ENCODE peak calls at places on chromosomes 16 and 17, in five cellular contexts. Y is transverse colon, H is prostate gland, N is upper lobe of left lung, I is stomach. G is an unnamed sample.

GRCh38 chr16:86505185-86505898 is 5.0 kb upstream of the FOXF1 start:
- DNase-seq in Y (no peak), H (no peak), N (peak), I (no peak), G (no peak)

GRCh38 chr17:29433551-29433950 is 43.4 kb downstream of the TAOK1 start:
- DNase-seq in Y (no peak), H (no peak), N (no peak), I (no peak), G (no peak)

GRCh38 chr17:72338304-72338703 is 217.5 kb downstream of the SOX9 start:
- DNase-seq in Y (no peak), H (no peak), N (no peak), I (no peak), G (no peak)

GRCh38 chr17:32487460-32488176 is 825 bp downstream of the CDK5R1 start:
- DNase-seq in Y (no peak), H (no peak), N (peak), I (no peak), G (no peak)

GRCh38 chr17:68821860-68822693 is 133.1 kb downstream of the ABCA8 start:
- DNase-seq in Y (no peak), H (no peak), N (no peak), I (no peak), G (no peak)

GRCh38 chr17:17044846-17045561 is 2.7 kb downstream of the MPRIP start:
- DNase-seq in Y (no peak), H (no peak), N (no peak), I (peak), G (no peak)

GRCh38 chr16:50103764-50104163 is 38.0 kb downstream of the HEATR3 start:
- DNase-seq in Y (no peak), H (no peak), N (no peak), I (no peak), G (no peak)

GRCh38 chr17:21530841-21531240 is 154.7 kb downstream of the KCNJ12 start:
- DNase-seq in Y (no peak), H (no peak), N (no peak), I (no peak), G (no peak)

GRCh38 chr16:68084504-68085258 is 489 bp upstream of the NFATC3 start:
- DNase-seq in Y (peak), H (peak), N (peak), I (peak), G (peak)

GRCh38 chr16:18805257-18805773 is 4.0 kb upstream of the ARL6IP1 start:
- DNase-seq in Y (no peak), H (no peak), N (no peak), I (no peak), G (no peak)

GRCh38 chr16:87436225-87437172 is 44.4 kb downstream of the MAP1LC3B start:
- DNase-seq in Y (no peak), H (no peak), N (peak), I (no peak), G (no peak)

GRCh38 chr17:74276561-74277009 is 2.6 kb downstream of the DNAI2 start:
- DNase-seq in Y (no peak), H (no peak), N (no peak), I (no peak), G (no peak)

GRCh38 chr17:29561541-29562517 is 5.0 kb downstream of the ABHD15 start:
- DNase-seq in Y (peak), H (peak), N (no peak), I (no peak), G (no peak)

GRCh38 chr16:67471758-67472384 is 9.1 kb downstream of the ATP6V0D1 start:
- DNase-seq in Y (no peak), H (no peak), N (no peak), I (no peak), G (no peak)

GRCh38 chr17:17412331-17412730 is 64.5 kb upstream of the MED9 start:
- DNase-seq in Y (no peak), H (no peak), N (no peak), I (no peak), G (no peak)

GRCh38 chr16:83013071-83013470 is 386.3 kb downstream of the CDH13 start:
- DNase-seq in Y (no peak), H (no peak), N (no peak), I (no peak), G (no peak)

GRCh38 chr17:75392559-75392958 is 12.9 kb downstream of the GRB2 start:
- DNase-seq in Y (no peak), H (no peak), N (no peak), I (no peak), G (no peak)

GRCh38 chr17:1076299-1076981 is 79.5 kb downstream of the TIMM22 start:
- DNase-seq in Y (no peak), H (no peak), N (no peak), I (no peak), G (no peak)

GRCh38 chr17:1072551-1072961 is 75.6 kb downstream of the TIMM22 start:
- DNase-seq in Y (no peak), H (no peak), N (peak), I (no peak), G (no peak)

GRCh38 chr17:1076982-1077302 is 80.0 kb downstream of the TIMM22 start:
- DNase-seq in Y (no peak), H (no peak), N (no peak), I (no peak), G (no peak)

GRCh38 chr17:1073241-1073962 is 76.5 kb downstream of the TIMM22 start:
- DNase-seq in Y (no peak), H (no peak), N (peak), I (no peak), G (no peak)

DNA sequence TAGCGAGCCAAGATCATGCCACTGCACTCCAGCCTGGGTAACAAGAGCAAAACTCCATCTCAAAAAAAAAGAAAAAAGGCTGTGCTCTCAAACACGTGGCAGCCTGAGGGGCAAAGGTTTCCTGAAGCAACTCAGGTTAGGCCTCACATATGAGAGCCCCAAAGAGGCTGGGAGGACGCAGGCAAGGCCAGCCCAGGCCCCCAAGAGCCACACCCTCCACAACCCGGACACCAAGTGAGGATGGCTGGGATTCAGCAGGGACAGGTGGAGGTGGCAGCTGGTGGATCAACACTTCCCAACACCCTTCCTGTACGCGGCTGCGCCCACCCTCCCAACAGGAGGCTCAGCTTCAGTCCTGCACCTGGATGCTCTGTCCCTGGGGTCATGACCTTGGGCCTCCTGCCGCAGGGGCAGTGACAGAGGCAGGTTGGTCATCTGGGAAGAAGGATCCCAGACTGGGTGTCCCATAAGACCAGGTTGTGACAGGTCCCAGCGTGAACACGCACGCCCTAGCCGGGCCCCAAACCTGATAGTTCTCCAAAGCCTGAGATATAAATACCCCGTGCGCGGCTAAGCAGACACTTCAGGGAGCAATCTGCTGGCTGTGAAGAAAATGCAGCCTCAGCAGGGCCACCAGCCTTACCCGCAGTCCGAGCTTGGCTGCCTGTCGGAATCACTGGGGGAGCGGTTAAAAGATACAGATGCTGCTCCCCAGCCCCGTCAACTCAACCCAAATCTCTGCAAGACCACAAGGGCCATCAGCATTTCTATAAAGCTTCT is 78.1 kb downstream of the TIMM22 start:
- DNase-seq in Y (no peak), H (no peak), N (peak), I (no peak), G (no peak)
- TF ChIP-seq POLR2A in Y (no peak), H (no peak), N (no peak), I (no peak), G (no peak)

GRCh38 chr16:4271176-4272113 is 1.4 kb downstream of the TFAP4 start:
- DNase-seq in Y (peak), H (peak), N (peak), I (peak), G (peak)
- TF ChIP-seq POLR2AphosphoS5 in Y (peak), H (peak), N (no peak), I (peak), G (peak)

GRCh38 chr16:2520097-2520783 is at the start of gene AMDHD2:
- DNase-seq in Y (peak), H (peak), N (peak), I (peak), G (peak)
- TF ChIP-seq POLR2A in Y (peak), H (no peak), N (peak), I (no peak), G (peak)

GRCh38 chr17:77383613-77384608 is 243.1 kb downstream of the SEC14L1 start:
- DNase-seq in Y (no peak), H (peak), N (no peak), I (peak), G (no peak)
- TF ChIP-seq POLR2AphosphoS5 in Y (no peak), H (no peak), N (peak), I (peak), G (no peak)

GRCh38 chr17:43418441-43419374 is 19.9 kb downstream of the ARL4D start:
- DNase-seq in Y (peak), H (peak), N (no peak), I (no peak), G (no peak)
- TF ChIP-seq POLR2A in Y (no peak), H (peak), N (no peak), I (no peak), G (no peak)

GRCh38 chr16:11084484-11085024 is 140.2 kb downstream of the CLEC16A start:
- DNase-seq in Y (no peak), H (no peak), N (no peak), I (no peak), G (no peak)
- TF ChIP-seq POLR2AphosphoS5 in Y (no peak), H (no peak), N (no peak), I (no peak), G (no peak)

DNA sequence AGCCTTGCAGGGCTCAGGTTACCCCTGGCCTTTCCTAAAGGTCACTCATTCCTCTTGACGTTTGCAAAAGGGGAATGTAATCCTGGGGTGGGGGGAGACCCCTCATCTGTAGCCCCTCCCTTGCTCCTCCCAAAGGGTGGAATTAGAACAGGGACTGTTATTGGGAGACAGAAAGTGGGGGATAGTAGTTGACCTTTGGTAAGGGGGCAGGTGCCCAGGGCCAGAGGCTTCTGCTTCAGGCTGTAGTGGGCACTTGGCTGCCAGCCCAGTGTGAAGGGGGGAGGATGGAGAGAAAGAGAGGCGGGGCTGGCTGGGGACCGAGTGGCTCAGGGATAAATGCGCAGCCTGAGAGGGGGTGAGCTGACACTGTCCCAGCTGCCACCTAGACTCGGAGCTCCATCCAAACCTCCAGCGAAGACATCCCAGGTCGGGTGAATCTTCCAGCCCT is at the start of gene ENO3:
- DNase-seq in Y (peak), H (no peak), N (no peak), I (no peak), G (no peak)
- TF ChIP-seq POLR2A in Y (no peak), H (no peak), N (no peak), I (no peak), G (no peak)

GRCh38 chr17:41404024-41404651 is 6.7 kb upstream of the KRT31 start:
- DNase-seq in Y (no peak), H (no peak), N (no peak), I (no peak), G (no peak)
- TF ChIP-seq POLR2AphosphoS5 in Y (no peak), H (peak), N (no peak), I (no peak), G (no peak)

G was measured in GM12892.